ENCODE peak calls at places on chromosomes 4 and X, in ten cellular contexts. I is right lobe of liver; U is AML-193; H is uterus; L is Kasumi-1; W is choroid plexus epithelial cell; V is endothelial cell of umbilical vein; G is NCI-H146; X is AG09319; B is stimulated activated CD4-positive, alpha-beta T cell treated with anti-CD3 and anti-CD28 coated beads, Interleukin-2, amount 100 ng/mL, for 48 hours. A is an unnamed sample.

GRCh38 chr4:3321295-3321889 is 28.6 kb downstream of the RGS12 start:
- DNase-seq in I (peak; percentile 35), U (no peak), H (no peak), L (no peak), W (no peak), V (no peak), G (no peak), X (no peak), B (no peak), A (no peak)

GRCh38 chrX:119399772-119400101 is 601 bp downstream of the SLC25A43 start:
- DNase-seq in I (no peak), U (no peak), H (no peak), L (no peak), W (peak; percentile 28), V (peak; percentile 9), G (no peak), X (no peak), B (no peak), A (no peak)

GRCh38 chr4:4673070-4673469 is 131.2 kb upstream of the STX18 start:
- DNase-seq in I (no peak), U (no peak), H (no peak), L (no peak), W (no peak), V (peak; percentile 28), G (peak; percentile 2), X (no peak), B (no peak), A (peak; percentile 20)

GRCh38 chrX:140342410-140342809 is 162.5 kb downstream of the SOX3 start:
- DNase-seq in I (no peak), U (no peak), H (no peak), L (no peak), W (no peak), V (no peak), G (no peak), X (no peak), B (no peak), A (no peak)

GRCh38 chrX:23505531-23506303 is 161.6 kb upstream of the PRDX4 start:
- DNase-seq in I (no peak), U (no peak), H (no peak), L (no peak), W (no peak), V (no peak), G (no peak), X (no peak), B (no peak), A (no peak)

GRCh38 chr4:98226396-98226795 is 34.8 kb upstream of the RAP1GDS1 start:
- DNase-seq in I (no peak), U (no peak), H (no peak), L (no peak), W (no peak), V (no peak), G (no peak), X (no peak), B (no peak), A (no peak)

GRCh38 chr4:1446502-1447153 is 40.4 kb upstream of the NKX1-1 start:
- DNase-seq in I (peak; percentile 29), U (no peak), H (no peak), L (no peak), W (no peak), V (no peak), G (no peak), X (no peak), B (no peak), A (no peak)

GRCh38 chr4:80486603-80487002 is 151.1 kb downstream of the CFAP299 start:
- DNase-seq in I (no peak), U (no peak), H (no peak), L (no peak), W (no peak), V (no peak), G (no peak), X (no peak), B (no peak), A (no peak)

A was measured in trophoblast cell.